ENCODE peak calls at places on chromosomes 1 and 21, in four cellular contexts. Z, F, O and I are unnamed samples.
A peak's percentile ranks its signal among the peaks of the same experiment; 100 is the strongest.

GRCh38 chr1:107529511-107530149 is 388.8 kb downstream of the NTNG1 start:
- DNase-seq in Z (peak; percentile 80), F (peak; percentile 10), O (peak; percentile 59), I (peak; percentile 9)

GRCh38 chr21:43278359-43278758 is 109.6 kb downstream of the CRYAA start:
- DNase-seq in F (no peak), Z (no peak), O (no peak), I (no peak)

GRCh38 chr1:174998569-174999215 is 1.1 kb upstream of the CACYBP start:
- DNase-seq in F (no peak), Z (peak; percentile 88), O (peak; percentile 38), I (peak; percentile 62)

GRCh38 chr1:35305383-35305782 is 36.9 kb downstream of the ZMYM4 start:
- DNase-seq in O (no peak), F (no peak), Z (no peak), I (no peak)

GRCh38 chr1:1431006-1431844 is 4.3 kb upstream of the VWA1 start:
- DNase-seq in F (no peak), O (no peak), Z (no peak), I (no peak)

GRCh38 chr1:160954158-160955104 is at the start of gene ITLN2:
- DNase-seq in F (peak; percentile 6), Z (no peak), O (peak; percentile 68), I (peak; percentile 69)

GRCh38 chr1:192967901-192968300 is 91.3 kb downstream of the UCHL5 start:
- DNase-seq in O (no peak), Z (no peak), F (no peak), I (no peak)

GRCh38 chr1:96364576-96364975 is 357.0 kb upstream of the PTBP2 start:
- DNase-seq in Z (no peak), F (no peak), O (no peak), I (no peak)

GRCh38 chr1:43221256-43221778 is 48.5 kb upstream of the TMEM125 start:
- DNase-seq in Z (no peak), O (no peak), F (no peak), I (no peak)

GRCh38 chr21:40120944-40121575 is 253.8 kb downstream of the PCP4 start:
- DNase-seq in Z (peak; percentile 78), O (peak; percentile 53), F (no peak), I (no peak)

GRCh38 chr1:44842763-44843655 is at the start of gene PTCH2:
- DNase-seq in O (peak; percentile 96), F (no peak), Z (peak; percentile 85), I (peak; percentile 47)

GRCh38 chr1:231600461-231600976 is 26.1 kb upstream of the DISC1 start:
- DNase-seq in F (no peak), O (no peak), Z (no peak), I (no peak)

GRCh38 chr1:162033445-162033844 is 9.8 kb upstream of the OLFML2B start:
- DNase-seq in Z (no peak), O (no peak), F (no peak), I (no peak)

GRCh38 chr1:44049839-44050238 is 18.6 kb upstream of the SLC6A9 start:
- DNase-seq in F (peak; percentile 89), O (no peak), Z (no peak), I (no peak)

GRCh38 chr1:151619489-151620093 is 7.7 kb downstream of the SNX27 start:
- DNase-seq in F (no peak), O (no peak), Z (no peak), I (no peak)

GRCh38 chr1:210790196-210790595 is 343.8 kb downstream of the KCNH1 start:
- DNase-seq in F (no peak), O (no peak), Z (no peak), I (no peak)

GRCh38 chr1:242245255-242245654 is 246.4 kb upstream of the MAP1LC3C start:
- DNase-seq in O (no peak), Z (no peak), F (no peak), I (no peak)

GRCh38 chr1:21497466-21498061 is 11.7 kb upstream of the ALPL start:
- DNase-seq in Z (no peak), O (peak; percentile 44), F (no peak), I (no peak)

GRCh38 chr21:35467536-35467935 is 418.4 kb upstream of the RUNX1 start:
- DNase-seq in O (no peak), F (no peak), Z (no peak), I (no peak)

GRCh38 chr1:113874017-113874879 is 2.7 kb upstream of the PTPN22 start:
- DNase-seq in Z (no peak), F (no peak), O (no peak), I (peak; percentile 23)

GRCh38 chr1:176469450-176469985 is 6.5 kb downstream of the PAPPA2 start:
- DNase-seq in Z (no peak), O (peak; percentile 38), F (no peak), I (no peak)

GRCh38 chr21:34890724-34891609 is 158.1 kb downstream of the RUNX1 start:
- DNase-seq in Z (no peak), O (peak; percentile 38), F (no peak), I (peak; percentile 26)

GRCh38 chr1:200034821-200035396 is 7.4 kb downstream of the NR5A2 start:
- DNase-seq in F (no peak), O (no peak), Z (no peak), I (no peak)

GRCh38 chr21:39110431-39110830 is 72.8 kb downstream of the PSMG1 start:
- DNase-seq in F (no peak), O (no peak), Z (no peak), I (no peak)

GRCh38 chr1:106621853-106622252 is 434.6 kb upstream of the PRMT6 start:
- DNase-seq in O (no peak), F (no peak), Z (peak; percentile 93), I (peak; percentile 13)

GRCh38 chr1:228969968-228970800 is 234.9 kb downstream of the RHOU start:
- DNase-seq in O (no peak), Z (no peak), F (no peak), I (no peak)

GRCh38 chr1:190908691-190909090 is 431.0 kb upstream of the BRINP3 start:
- DNase-seq in F (peak; percentile 21), O (no peak), Z (no peak), I (no peak)

GRCh38 chr1:151144474-151145157 is 1.8 kb downstream of the SEMA6C start:
- DNase-seq in F (no peak), Z (no peak), O (peak; percentile 35), I (no peak)

GRCh38 chr1:241672301-241672700 is 20.2 kb downstream of the WDR64 start:
- DNase-seq in Z (no peak), F (no peak), O (no peak), I (no peak)

GRCh38 chr1:30768830-30769718 is 11.5 kb upstream of the LAPTM5 start:
- DNase-seq in F (no peak), Z (no peak), O (no peak), I (no peak)

GRCh38 chr1:54256756-54257155 is 56.8 kb downstream of the MRPL37 start:
- DNase-seq in Z (no peak), F (no peak), O (no peak), I (no peak)